ENCODE peak calls at places on chromosomes 4 and X, in four cellular contexts. W is transverse colon, X is psoas muscle, C is stomach. N is an unnamed sample. For H3K4me1, the result is how much of the 10 kb centered on the place peaks cover.

GRCh38 chrX:149510386-149510785 is 5.3 kb upstream of the IDS start:
- DNase-seq in W (no peak), X (no peak), C (no peak), N (no peak)

GRCh38 chr4:117700111-117700892 is 334.0 kb upstream of the NDST3 start:
- DNase-seq in W (no peak), X (no peak), C (no peak), N (no peak)

GRCh38 chrX:30308263-30309138 is 689 bp downstream of the NR0B1 start:
- DNase-seq in W (no peak), X (peak), C (no peak), N (no peak)

GRCh38 chr4:147160908-147161513 is 215.3 kb upstream of the TTC29 start:
- DNase-seq in W (no peak), X (no peak), C (no peak), N (no peak)

GRCh38 chr4:73224886-73225285 is 33.7 kb downstream of the ANKRD17 start:
- DNase-seq in W (no peak), X (no peak), C (no peak), N (no peak)

GRCh38 chr4:11424000-11424399 is 4.7 kb downstream of the HS3ST1 start:
- DNase-seq in W (no peak), X (no peak), C (no peak), N (no peak)

GRCh38 chr4:2433609-2434350 is 15.0 kb downstream of the CFAP99 start:
- DNase-seq in W (no peak), X (no peak), C (no peak), N (no peak)

GRCh38 chr4:113157086-113157857 is 107.8 kb downstream of the ANK2 start:
- DNase-seq in W (no peak), X (no peak), C (no peak), N (no peak)

GRCh38 chr4:174037049-174037448 is 246.4 kb downstream of the FBXO8 start:
- DNase-seq in W (no peak), X (no peak), C (no peak), N (no peak)

GRCh38 chrX:134484039-134484438 is 24.1 kb downstream of the HPRT1 start:
- DNase-seq in W (no peak), X (no peak), C (no peak), N (no peak)

GRCh38 chrX:42220083-42220482 is 296.7 kb upstream of the CASK start:
- DNase-seq in W (no peak), X (no peak), C (no peak), N (no peak)

GRCh38 chrX:148382983-148383382 is 117.4 kb upstream of the AFF2 start:
- DNase-seq in W (no peak), X (no peak), C (no peak), N (no peak)

GRCh38 chr4:105620640-105621323 is 68.4 kb downstream of the ARHGEF38 start:
- DNase-seq in W (no peak), X (peak), C (no peak), N (no peak)

GRCh38 chrX:152428089-152428488 is 23.0 kb downstream of the GABRA3 start:
- DNase-seq in W (no peak), X (no peak), C (no peak), N (no peak)

GRCh38 chrX:55742649-55743048 is 25.1 kb downstream of the RRAGB start:
- DNase-seq in W (no peak), X (no peak), C (no peak), N (no peak)

GRCh38 chr4:74632634-74633033 is 161.7 kb downstream of the BTC start:
- DNase-seq in W (peak), X (no peak), C (peak), N (peak)

GRCh38 chrX:154307207-154307606 is 11.6 kb downstream of the TKTL1 start:
- DNase-seq in W (no peak), X (no peak), C (no peak), N (no peak)

GRCh38 chrX:37420756-37421155 is 71.6 kb downstream of the PRRG1 start:
- DNase-seq in W (no peak), X (no peak), C (no peak), N (no peak)

GRCh38 chr4:181143241-181143854 is 1099.9 kb upstream of the TENM3 start:
- DNase-seq in W (peak), X (peak), C (peak), N (peak)

GRCh38 chr4:165152527-165152926 is 39.9 kb upstream of the TMEM192 start:
- DNase-seq in W (no peak), X (no peak), C (no peak), N (no peak)

GRCh38 chr4:182019148-182019652 is 224.0 kb upstream of the TENM3 start:
- DNase-seq in W (no peak), X (no peak), C (no peak), N (no peak)

GRCh38 chr4:166735553-166735952 is 498.7 kb downstream of the SPOCK3 start:
- DNase-seq in W (no peak), X (no peak), C (no peak), N (no peak)
- H3K4me1 ChIP-seq in W (under half), X (under half), C (under half), N (under half)

GRCh38 chrX:110987292-110987691 is 108.7 kb upstream of the PAK3 start:
- DNase-seq in W (no peak), X (no peak), C (no peak), N (no peak)

GRCh38 chrX:110989869-110990268 is 106.1 kb upstream of the PAK3 start:
- DNase-seq in W (peak), X (no peak), C (no peak), N (no peak)

GRCh38 chrX:110989447-110989846 is 106.5 kb upstream of the PAK3 start:
- DNase-seq in W (no peak), X (no peak), C (no peak), N (no peak)

GRCh38 chrX:110992611-110993010 is 103.4 kb upstream of the PAK3 start:
- DNase-seq in W (no peak), X (no peak), C (peak), N (no peak)
- TF ChIP-seq CTCF in W (no peak), X (peak), C (peak), N (no peak)

GRCh38 chrX:70525733-70526132 is 81.1 kb downstream of the DLG3 start:
- DNase-seq in W (no peak), X (no peak), C (peak), N (peak)
- H3K4me1 ChIP-seq in W (under half), X (under half), C (under half), N (under half)

GRCh38 chr4:12595489-12595888 is 888.7 kb downstream of the RAB28 start:
- DNase-seq in W (no peak), X (no peak), C (no peak), N (no peak)

GRCh38 chr4:12595986-12596385 is 888.2 kb downstream of the RAB28 start:
- DNase-seq in W (no peak), X (no peak), C (no peak), N (no peak)
- TF ChIP-seq CTCF in W (no peak), X (no peak), C (no peak), N (no peak)

N was measured in mucosa of descending colon.